ENCODE peak calls at places on chromosomes 1 and 21, in ten cellular contexts. X, G, S, T, C, Q, W, R, F and J are unnamed samples.

GRCh38 chr1:40825430-40825778 is 36.8 kb downstream of the CITED4 start:
- DNase-seq in X (no peak), G (no peak), S (no peak), T (no peak), C (no peak), Q (no peak), W (no peak), R (no peak), F (no peak), J (no peak)

GRCh38 chr1:15722836-15723542 is 13.1 kb upstream of the SLC25A34 start:
- DNase-seq in X (no peak), G (no peak), S (no peak), T (no peak), C (no peak), Q (no peak), W (no peak), R (no peak), F (no peak), J (no peak)

GRCh38 chr1:109183339-109183738 is 30.4 kb upstream of the SARS1 start:
- DNase-seq in X (no peak), G (no peak), S (no peak), T (no peak), C (no peak), Q (no peak), W (no peak), R (no peak), F (no peak), J (no peak)

GRCh38 chr1:162381383-162381782 is at the start of gene C1orf226:
- DNase-seq in X (no peak), G (peak; percentile 67), S (no peak), T (no peak), C (peak; percentile 14), Q (no peak), W (peak; percentile 13), R (no peak), F (no peak), J (no peak)

GRCh38 chr1:67597336-67597735 is 87.7 kb upstream of the GADD45A start:
- DNase-seq in X (no peak), G (no peak), S (no peak), T (no peak), C (no peak), Q (no peak), W (no peak), R (no peak), F (no peak), J (no peak)

GRCh38 chr1:62285984-62286481 is 33.2 kb downstream of the KANK4 start:
- DNase-seq in X (no peak), G (no peak), S (no peak), T (no peak), C (no peak), Q (no peak), W (no peak), R (peak; percentile 7), F (no peak), J (no peak)

GRCh38 chr1:52551476-52552235 is 1.2 kb downstream of the TUT4 start:
- DNase-seq in X (peak; percentile 10), G (no peak), S (no peak), T (no peak), C (no peak), Q (no peak), W (no peak), R (peak; percentile 65), F (no peak), J (no peak)

GRCh38 chr1:48026275-48026674 is 29.1 kb upstream of the TRABD2B start:
- DNase-seq in X (no peak), G (no peak), S (no peak), T (no peak), C (no peak), Q (no peak), W (no peak), R (no peak), F (no peak), J (no peak)

GRCh38 chr1:19342077-19342775 is 30.1 kb downstream of the SLC66A1 start:
- DNase-seq in X (no peak), G (no peak), S (no peak), T (no peak), C (no peak), Q (peak; percentile 76), W (peak; percentile 65), R (no peak), F (peak; percentile 59), J (no peak)
- H3K36me3 ChIP-seq in X (peaks cover 54% of the 10 kb centered on the region), G (no peaks in the 10 kb centered on the region), S (peaks cover 18% of the 10 kb centered on the region), T (no peaks in the 10 kb centered on the region), C (peaks cover 87% of the 10 kb centered on the region), Q (peaks cover 69% of the 10 kb centered on the region), W (peaks cover 77% of the 10 kb centered on the region), R (peaks cover 3% of the 10 kb centered on the region), F (peaks cover 90% of the 10 kb centered on the region), J (peaks cover 73% of the 10 kb centered on the region)

GRCh38 chr1:4170548-4170947 is 270.5 kb upstream of the C1orf174 start:
- DNase-seq in X (no peak), G (no peak), S (no peak), T (no peak), C (no peak), Q (no peak), W (peak; percentile 27), R (no peak), F (no peak), J (no peak)

GRCh38 chr1:4172659-4173599 is 272.9 kb upstream of the C1orf174 start:
- DNase-seq in X (no peak), G (peak; percentile 10), S (peak; percentile 74), T (no peak), C (no peak), Q (no peak), W (peak; percentile 35), R (no peak), F (no peak), J (no peak)

GRCh38 chr1:4170953-4171352 is 270.9 kb upstream of the C1orf174 start:
- DNase-seq in X (no peak), G (no peak), S (no peak), T (no peak), C (no peak), Q (no peak), W (peak; percentile 25), R (no peak), F (no peak), J (peak; percentile 37)

GRCh38 chr1:4169991-4170390 is 269.9 kb upstream of the C1orf174 start:
- DNase-seq in X (no peak), G (no peak), S (no peak), T (no peak), C (no peak), Q (no peak), W (peak; percentile 54), R (no peak), F (no peak), J (no peak)

DNA sequence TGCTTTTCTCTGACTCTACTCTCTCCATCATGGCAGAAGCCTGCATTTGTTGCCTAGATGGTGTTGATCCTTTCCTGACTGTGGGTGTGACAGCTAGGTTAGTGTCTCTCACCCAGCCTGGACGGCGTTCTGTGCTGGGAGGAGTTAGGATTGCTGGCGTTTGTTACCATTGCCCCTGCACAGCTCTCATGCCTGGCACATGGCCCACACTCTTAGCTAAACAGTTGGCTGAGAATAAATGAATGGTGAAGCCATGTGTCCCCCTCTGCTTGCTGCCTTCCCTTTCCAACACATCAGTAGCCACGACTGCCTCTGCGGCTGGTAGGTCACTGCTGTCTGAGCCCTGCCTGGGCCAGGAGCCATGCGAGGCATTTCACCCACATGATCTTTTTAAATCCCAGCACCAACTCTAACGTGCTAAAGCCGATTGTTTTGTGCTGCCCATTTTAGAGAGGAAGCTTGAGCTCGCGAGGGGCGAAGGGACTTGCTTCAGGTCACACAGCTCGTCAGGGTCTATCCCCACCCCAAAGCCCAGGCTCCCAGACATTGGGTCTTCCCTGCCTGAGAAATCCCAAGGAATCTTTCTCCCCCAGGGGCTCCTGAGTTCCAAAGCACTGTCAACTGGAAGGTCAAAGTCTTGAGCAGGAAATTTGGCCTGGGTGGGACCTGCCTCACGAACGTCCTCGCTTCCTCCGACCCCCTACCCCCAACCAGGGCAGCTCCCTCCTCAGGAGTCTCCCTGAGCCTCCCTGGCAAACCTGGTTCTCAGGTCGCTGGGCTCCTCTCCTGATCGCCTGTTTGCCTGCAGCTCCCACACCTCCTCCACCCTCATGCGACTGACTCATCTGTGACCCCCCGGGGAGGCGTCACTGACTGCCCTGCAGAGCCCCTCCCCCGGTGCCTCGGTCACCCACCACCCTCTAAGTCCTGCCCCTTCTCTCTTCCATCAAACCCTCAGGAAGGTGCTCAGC is 271.7 kb upstream of the C1orf174 start:
- DNase-seq in X (no peak), G (no peak), S (peak; percentile 89), T (no peak), C (no peak), Q (peak; percentile 42), W (peak; percentile 44), R (no peak), F (no peak), J (peak; percentile 39)
- H3K4me3 ChIP-seq in X (no peak overlapping the region), G (no peak overlapping the region), S (no peak overlapping the region), T (no peak overlapping the region), C (no peak overlapping the region), Q (no peak overlapping the region), W (no peak overlapping the region), R (no peak overlapping the region), F (no peak overlapping the region), J (no peak overlapping the region)

GRCh38 chr21:34956416-34957316 is 92.4 kb downstream of the RUNX1 start:
- DNase-seq in X (no peak), G (no peak), S (no peak), T (no peak), C (no peak), Q (no peak), W (no peak), R (no peak), F (no peak), J (no peak)

GRCh38 chr21:34962136-34962535 is 87.0 kb downstream of the RUNX1 start:
- DNase-seq in X (no peak), G (no peak), S (no peak), T (no peak), C (no peak), Q (no peak), W (no peak), R (no peak), F (no peak), J (no peak)

GRCh38 chr21:34960672-34961071 is 88.4 kb downstream of the RUNX1 start:
- DNase-seq in X (no peak), G (no peak), S (no peak), T (no peak), C (no peak), Q (no peak), W (no peak), R (no peak), F (no peak), J (no peak)

GRCh38 chr21:34958040-34958439 is 91.1 kb downstream of the RUNX1 start:
- DNase-seq in X (no peak), G (no peak), S (no peak), T (no peak), C (no peak), Q (no peak), W (no peak), R (no peak), F (no peak), J (no peak)

DNA sequence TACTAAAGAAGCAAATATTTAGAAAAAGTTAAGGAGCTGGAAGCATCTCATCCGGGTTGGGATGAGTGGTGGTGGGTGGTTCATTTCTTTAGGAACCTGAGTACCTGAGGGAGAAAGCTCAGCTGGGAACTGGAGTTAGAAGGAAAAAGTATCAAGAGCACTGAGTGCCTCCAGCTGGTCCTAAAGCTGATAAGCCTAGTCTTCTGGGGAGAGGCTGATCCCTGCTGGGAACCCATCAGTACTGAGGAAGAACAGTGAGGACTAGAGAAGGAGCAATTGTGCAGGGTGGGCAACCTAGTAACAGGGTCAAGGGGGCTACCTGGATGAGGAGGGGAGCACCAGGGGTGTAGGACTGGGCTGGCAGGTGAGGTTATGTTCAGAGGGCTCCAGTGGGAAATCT is 89.5 kb downstream of the RUNX1 start:
- DNase-seq in X (no peak), G (no peak), S (no peak), T (no peak), C (no peak), Q (no peak), W (no peak), R (no peak), F (no peak), J (no peak)
- H3K36me3 ChIP-seq in X (no peaks in the 10 kb centered on the region), G (no peaks in the 10 kb centered on the region), S (no peaks in the 10 kb centered on the region), T (no peaks in the 10 kb centered on the region), C (peaks cover 7% of the 10 kb centered on the region), Q (no peaks in the 10 kb centered on the region), W (no peaks in the 10 kb centered on the region), R (no peaks in the 10 kb centered on the region), F (no peaks in the 10 kb centered on the region), J (no peaks in the 10 kb centered on the region)

GRCh38 chr1:59738152-59738551 is 76.6 kb upstream of the HOOK1 start:
- DNase-seq in X (no peak), G (no peak), S (no peak), T (no peak), C (no peak), Q (no peak), W (no peak), R (no peak), F (no peak), J (no peak)
- H3K4me3 ChIP-seq in X (no peak overlapping the region), G (no peak overlapping the region), S (no peak overlapping the region), T (no peak overlapping the region), C (no peak overlapping the region), Q (no peak overlapping the region), W (no peak overlapping the region), R (no peak overlapping the region), F (no peak overlapping the region), J (no peak overlapping the region)